ENCODE peak calls at places on chromosomes 16 and 17, in five cellular contexts. B, T, I, L and S are unnamed samples.
A peak's percentile ranks its signal among the peaks of the same experiment; 100 is the strongest.

GRCh38 chr16:57391708-57392107 is 12.9 kb upstream of the CCL17 start:
- DNase-seq in I (no peak), L (no peak), T (no peak), B (no peak), S (no peak)

GRCh38 chr17:80511222-80512180 is 33.1 kb upstream of the RPTOR start:
- DNase-seq in B (peak; percentile 70), I (no peak), T (no peak), L (no peak), S (no peak)

GRCh38 chr16:84434800-84435199 is 66.5 kb downstream of the ATP2C2 start:
- DNase-seq in B (no peak), L (no peak), I (no peak), T (no peak), S (no peak)

GRCh38 chr16:16141141-16141540 is 82.2 kb downstream of the ABCC6 start:
- DNase-seq in T (no peak), I (no peak), L (no peak), B (no peak), S (no peak)

GRCh38 chr16:26198221-26198620 is 506.5 kb downstream of the HS3ST4 start:
- DNase-seq in L (no peak), B (no peak), I (no peak), T (no peak), S (no peak)

GRCh38 chr16:65975049-65975708 is 391.3 kb upstream of the CDH5 start:
- DNase-seq in B (peak; percentile 5), L (peak; percentile 16), T (no peak), I (peak; percentile 70), S (no peak)

GRCh38 chr16:48366165-48367093 is 18.8 kb downstream of the SIAH1 start:
- DNase-seq in T (peak; percentile 48), I (peak; percentile 50), B (peak; percentile 62), L (peak; percentile 80), S (no peak)

GRCh38 chr16:9260665-9261064 is 169.2 kb downstream of the HAPSTR1 start:
- DNase-seq in L (no peak), B (no peak), I (peak; percentile 18), T (peak; percentile 67), S (no peak)

GRCh38 chr17:83136156-83136555 is 56.7 kb downstream of the METRNL start:
- DNase-seq in L (no peak), T (no peak), I (no peak), B (no peak), S (no peak)

GRCh38 chr16:4410335-4411075 is 5.9 kb downstream of the CORO7 start:
- DNase-seq in L (no peak), T (peak; percentile 32), I (no peak), B (no peak), S (no peak)

GRCh38 chr17:7673239-7673638 is 14.1 kb downstream of the TP53 start:
- DNase-seq in T (no peak), B (peak; percentile 34), L (no peak), I (no peak), S (no peak)

GRCh38 chr17:36602924-36603384 is 1.6 kb downstream of the MRM1 start:
- DNase-seq in B (peak; percentile 84), I (peak; percentile 59), T (peak; percentile 43), L (peak; percentile 58), S (no peak)

GRCh38 chr16:12162586-12162985 is 186.1 kb downstream of the SNX29 start:
- DNase-seq in T (no peak), B (no peak), L (no peak), I (no peak), S (no peak)

GRCh38 chr16:85514295-85514600 is 98.9 kb upstream of the GSE1 start:
- DNase-seq in T (peak; percentile 87), L (no peak), I (peak; percentile 81), B (no peak), S (no peak)

GRCh38 chr16:49835116-49835880 is 20.6 kb downstream of the ZNF423 start:
- DNase-seq in B (no peak), L (no peak), T (no peak), I (no peak), S (no peak)
- H3K4me1 ChIP-seq in B (peaks cover 60% of the 10 kb centered on the region), L (no peaks in the 10 kb centered on the region), T (no peaks in the 10 kb centered on the region), I (peaks cover 35% of the 10 kb centered on the region), S (peaks cover 28% of the 10 kb centered on the region)

DNA sequence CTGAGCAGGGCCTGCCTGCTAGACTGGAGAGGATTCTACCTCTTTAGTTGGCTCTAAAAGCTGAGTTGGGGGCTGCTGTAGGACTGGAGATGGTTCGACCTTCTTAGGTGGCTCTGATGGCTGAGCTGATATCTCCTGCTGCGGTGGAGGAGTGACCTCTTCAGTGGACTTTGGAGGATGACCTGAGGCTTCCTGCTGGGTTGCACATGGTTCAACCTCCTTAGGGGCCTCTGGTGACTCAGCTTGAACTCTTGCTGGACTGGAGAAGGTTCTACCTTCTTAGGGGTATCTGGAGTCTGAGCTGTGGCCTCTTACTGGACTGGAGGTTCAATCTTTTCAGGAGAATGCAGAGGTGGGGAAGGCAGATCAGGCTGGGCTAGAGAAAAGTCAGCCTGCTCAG is 48.9 kb upstream of the TMEM97 start:
- DNase-seq in T (no peak), I (no peak), B (no peak), L (no peak), S (no peak)
- H3K4me3 ChIP-seq in T (no peak overlapping the region), I (no peak overlapping the region), B (no peak overlapping the region), L (no peak overlapping the region), S (no peak overlapping the region)

GRCh38 chr16:35452471-35452870 is 1993.1 kb downstream of the TP53TG3F start:
- DNase-seq in I (no peak), T (no peak), B (no peak), L (no peak), S (no peak)

GRCh38 chr16:35447010-35447558 is 1987.7 kb downstream of the TP53TG3F start:
- DNase-seq in T (no peak), B (no peak), I (no peak), L (no peak), S (no peak)

GRCh38 chr16:35449663-35450062 is 1990.3 kb downstream of the TP53TG3F start:
- DNase-seq in I (no peak), L (no peak), T (no peak), B (no peak), S (no peak)

GRCh38 chr16:35450648-35451047 is 1991.2 kb downstream of the TP53TG3F start:
- DNase-seq in B (no peak), T (no peak), L (no peak), I (no peak), S (no peak)
- H3K9me3 ChIP-seq in B (peaks cover 25% of the 10 kb centered on the region), T (no peaks in the 10 kb centered on the region), L (peaks cover 12% of the 10 kb centered on the region), I (no peaks in the 10 kb centered on the region), S (peaks cover 30% of the 10 kb centered on the region)

DNA sequence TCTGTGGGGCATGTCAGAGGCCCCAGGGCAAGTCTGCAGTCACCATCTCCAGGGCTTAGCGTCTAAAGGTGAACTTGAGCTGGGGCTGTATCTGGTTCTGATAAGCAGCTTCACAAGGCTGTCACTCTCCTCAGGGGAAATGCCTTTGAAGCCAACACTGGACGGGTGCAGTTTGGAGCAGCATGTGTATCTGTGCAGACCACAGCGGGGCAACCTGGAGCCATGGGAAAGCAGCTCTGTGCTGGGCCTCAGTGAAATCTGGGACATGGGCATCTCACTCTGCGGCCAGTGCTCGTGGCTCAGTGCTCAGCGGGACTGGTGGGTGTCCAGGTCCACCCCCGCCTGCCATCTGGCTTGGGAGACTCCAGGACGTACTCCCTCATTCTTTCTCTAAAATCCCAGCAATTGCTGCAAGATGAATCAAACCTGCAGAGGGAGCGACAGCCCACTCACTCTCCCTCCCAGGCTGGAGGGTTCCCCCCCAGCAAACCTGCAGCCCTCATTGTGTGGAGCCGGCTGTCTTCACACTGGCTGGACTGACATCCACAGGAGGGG is 63.5 kb downstream of the PRMT7 start:
- DNase-seq in I (no peak), L (no peak), T (no peak), B (no peak), S (no peak)
- H3K4me1 ChIP-seq in I (no peaks in the 10 kb centered on the region), L (no peaks in the 10 kb centered on the region), T (no peaks in the 10 kb centered on the region), B (peaks cover 20% of the 10 kb centered on the region), S (peaks cover 2% of the 10 kb centered on the region)

GRCh38 chr17:4635823-4636375 is 5.6 kb downstream of the ALOX15 start:
- DNase-seq in T (no peak), L (no peak), B (no peak), I (no peak), S (no peak)
- H3K4me3 ChIP-seq in T (no peak overlapping the region), L (no peak overlapping the region), B (no peak overlapping the region), I (no peak overlapping the region), S (no peak overlapping the region)